ENCODE peak calls at places on chromosome 15, in five cellular contexts. G, E, K, M and W are unnamed samples.
A peak's percentile ranks its signal among the peaks of the same experiment; 100 is the strongest.

GRCh38 chr15:84765675-84766074 is 17.3 kb downstream of the ZNF592 start:
- DNase-seq in G (no peak), E (no peak), K (no peak), M (no peak), W (no peak)

GRCh38 chr15:82743810-82744209 is 34.1 kb upstream of the AP3B2 start:
- DNase-seq in G (no peak), E (no peak), K (no peak), M (no peak), W (no peak)

GRCh38 chr15:92130906-92131305 is 262.8 kb upstream of the ST8SIA2 start:
- DNase-seq in G (no peak), E (no peak), K (no peak), M (no peak), W (no peak)

GRCh38 chr15:38996111-38996541 is 431.5 kb upstream of the RASGRP1 start:
- DNase-seq in G (no peak), E (no peak), K (no peak), M (peak; percentile 79), W (peak; percentile 4)

GRCh38 chr15:60392986-60393811 is 4.6 kb downstream of the ANXA2 start:
- DNase-seq in G (peak; percentile 14), E (no peak), K (peak; percentile 77), M (peak; percentile 91), W (peak; percentile 86)

GRCh38 chr15:42408178-42408577 is 48.9 kb downstream of the CAPN3 start:
- DNase-seq in G (no peak), E (no peak), K (no peak), M (no peak), W (no peak)

GRCh38 chr15:69304176-69304533 is 5.4 kb downstream of the PAQR5 start:
- DNase-seq in G (no peak), E (no peak), K (no peak), M (no peak), W (no peak)

GRCh38 chr15:58952751-58953150 is 19.3 kb upstream of the SLTM start:
- DNase-seq in G (no peak), E (no peak), K (no peak), M (peak; percentile 6), W (no peak)

GRCh38 chr15:20356444-20357138 is 185.0 kb downstream of the GOLGA6L6 start:
- DNase-seq in G (peak; percentile 92), E (peak; percentile 84), K (peak; percentile 61), M (no peak), W (no peak)

GRCh38 chr15:63040509-63040908 is 2.0 kb upstream of the TPM1 start:
- DNase-seq in G (no peak), E (no peak), K (no peak), M (no peak), W (no peak)

GRCh38 chr15:45869034-45869668 is 234.3 kb downstream of the SQOR start:
- DNase-seq in G (no peak), E (no peak), K (no peak), M (no peak), W (no peak)

GRCh38 chr15:67907175-67907723 is 67.4 kb upstream of the RNU6-1 start:
- DNase-seq in G (no peak), E (no peak), K (no peak), M (no peak), W (no peak)

GRCh38 chr15:36911322-36911944 is 188.9 kb downstream of the MEIS2 start:
- DNase-seq in G (no peak), E (no peak), K (no peak), M (no peak), W (no peak)

GRCh38 chr15:39498642-39499041 is 82.2 kb upstream of the THBS1 start:
- DNase-seq in G (no peak), E (no peak), K (no peak), M (no peak), W (no peak)

GRCh38 chr15:25501828-25502446 is 63.1 kb upstream of the UBE3A start:
- DNase-seq in G (peak; percentile 74), E (no peak), K (no peak), M (peak; percentile 11), W (no peak)

GRCh38 chr15:94855409-94856266 is 624.3 kb downstream of the MCTP2 start:
- DNase-seq in G (no peak), E (no peak), K (no peak), M (no peak), W (no peak)

GRCh38 chr15:24878153-24878552 is 76.6 kb upstream of the SNRPN start:
- DNase-seq in G (peak; percentile 47), E (no peak), K (peak; percentile 26), M (no peak), W (no peak)

GRCh38 chr15:58463815-58464697 is 32.3 kb downstream of the LIPC start:
- DNase-seq in G (no peak), E (no peak), K (no peak), M (no peak), W (no peak)

GRCh38 chr15:74385442-74386132 is 18.1 kb upstream of the CYP11A1 start:
- DNase-seq in G (no peak), E (no peak), K (peak; percentile 54), M (no peak), W (no peak)

GRCh38 chr15:41494190-41494921 is 682 bp downstream of the ITPKA start:
- DNase-seq in G (no peak), E (peak; percentile 42), K (no peak), M (no peak), W (no peak)

GRCh38 chr15:49154359-49154758 is 1.0 kb downstream of the COPS2 start:
- DNase-seq in G (no peak), E (no peak), K (no peak), M (no peak), W (no peak)

GRCh38 chr15:60392601-60392985 is 5.2 kb downstream of the ANXA2 start:
- DNase-seq in G (no peak), E (peak; percentile 14), K (no peak), M (peak; percentile 72), W (peak; percentile 65)